ENCODE peak calls at places on chromosome 10, in eight cellular contexts. H is HT1080; D is fibroblast of pulmonary artery; X is activated CD8-positive, alpha-beta memory T cell treated with anti-CD3 and anti-CD28 coated beads for 1 hour; O is iPS DF 6.9; N is endothelial cell; J is fibroblast of the conjunctiva; P is glutamatergic neuron. M is an unnamed sample.

GRCh38 chr10:62580396-62580795 is 206.2 kb downstream of the ZNF365 start:
- DNase-seq in N (no peak), O (no peak), H (peak; percentile 61), X (no peak), D (no peak), J (no peak), P (no peak), M (no peak)

GRCh38 chr10:77392236-77392721 is 245.3 kb downstream of the KCNMA1 start:
- DNase-seq in N (no peak), J (no peak), O (no peak), D (peak; percentile 66), H (peak; percentile 87), X (no peak), P (no peak), M (no peak)

GRCh38 chr10:72108811-72109618 is 20.7 kb upstream of the SPOCK2 start:
- DNase-seq in P (no peak), X (no peak), H (no peak), J (no peak), D (no peak), O (no peak), N (no peak), M (no peak)

GRCh38 chr10:75450062-75450429 is 18.6 kb downstream of the LRMDA start:
- DNase-seq in P (no peak), D (no peak), O (no peak), N (no peak), X (no peak), H (no peak), J (no peak), M (no peak)

GRCh38 chr10:35568483-35569015 is 36.6 kb upstream of the GJD4 start:
- DNase-seq in X (no peak), D (no peak), O (no peak), H (no peak), N (no peak), J (no peak), P (no peak), M (no peak)

GRCh38 chr10:15720635-15721310 is 1.1 kb upstream of the ITGA8 start:
- DNase-seq in H (no peak), D (no peak), O (no peak), J (no peak), N (no peak), X (no peak), P (no peak), M (no peak)

GRCh38 chr10:6891924-6892323 is 311.8 kb upstream of the PRKCQ start:
- DNase-seq in O (no peak), X (no peak), H (no peak), J (no peak), D (no peak), N (no peak), P (no peak), M (no peak)

GRCh38 chr10:43049081-43049551 is 27.8 kb upstream of the RET start:
- DNase-seq in J (no peak), D (no peak), O (no peak), N (no peak), H (no peak), X (no peak), P (peak; percentile 11), M (no peak)

GRCh38 chr10:80144302-80145131 is 12.0 kb downstream of the PLAC9 start:
- DNase-seq in X (no peak), N (no peak), J (no peak), D (no peak), P (no peak), H (no peak), O (no peak), M (peak; percentile 24)

GRCh38 chr10:107444443-107444842 is 279.9 kb upstream of the SORCS1 start:
- DNase-seq in D (no peak), X (no peak), H (no peak), J (no peak), N (no peak), P (no peak), O (no peak), M (no peak)

GRCh38 chr10:87659571-87660483 is at the start of gene PAPSS2:
- DNase-seq in J (no peak), H (peak; percentile 65), O (no peak), P (peak; percentile 69), N (peak; percentile 55), D (peak; percentile 83), X (no peak), M (peak; percentile 71)

GRCh38 chr10:30502266-30503058 is 68.5 kb downstream of the MAP3K8 start:
- DNase-seq in P (no peak), N (no peak), D (peak; percentile 39), X (no peak), O (no peak), J (no peak), H (peak; percentile 12), M (no peak)

GRCh38 chr10:33332183-33333031 is 2.1 kb downstream of the NRP1 start:
- DNase-seq in J (peak; percentile 78), P (no peak), O (no peak), D (peak; percentile 74), H (peak; percentile 27), X (no peak), N (no peak), M (no peak)

GRCh38 chr10:117662790-117663540 is 120.4 kb downstream of the EMX2 start:
- DNase-seq in H (no peak), X (no peak), N (no peak), D (no peak), O (no peak), P (no peak), J (no peak), M (no peak)

GRCh38 chr10:103745264-103746247 is 109.8 kb downstream of the SH3PXD2A start:
- DNase-seq in D (no peak), O (no peak), J (no peak), X (no peak), H (peak; percentile 94), N (no peak), P (no peak), M (no peak)

GRCh38 chr10:24642921-24643678 is 80.6 kb downstream of the ARHGAP21 start:
- DNase-seq in O (peak; percentile 4), H (peak; percentile 77), D (peak; percentile 90), X (no peak), J (peak; percentile 77), P (no peak), N (peak; percentile 9), M (no peak)

GRCh38 chr10:132757171-132757570 is 28.8 kb downstream of the NKX6-2 start:
- DNase-seq in O (no peak), P (no peak), N (no peak), H (no peak), D (no peak), J (no peak), X (no peak), M (no peak)

GRCh38 chr10:16653223-16653622 is 131.5 kb upstream of the C1QL3 start:
- DNase-seq in N (no peak), H (no peak), X (no peak), O (no peak), J (no peak), D (peak; percentile 10), P (no peak), M (no peak)

GRCh38 chr10:92112462-92112861 is 178.4 kb downstream of the CPEB3 start:
- DNase-seq in D (no peak), J (no peak), N (no peak), P (no peak), X (no peak), O (no peak), H (no peak), M (no peak)

GRCh38 chr10:113273151-113273876 is 279.5 kb upstream of the HABP2 start:
- DNase-seq in O (no peak), P (peak; percentile 26), H (no peak), X (no peak), N (peak; percentile 26), J (no peak), D (peak; percentile 4), M (peak; percentile 18)

GRCh38 chr10:69160809-69161225 is 19.2 kb upstream of the SUPV3L1 start:
- DNase-seq in J (no peak), N (no peak), P (no peak), D (peak; percentile 14), O (no peak), H (peak; percentile 38), X (no peak), M (no peak)

GRCh38 chr10:27099916-27100799 is at the start of gene ANKRD26:
- DNase-seq in J (peak; percentile 97), X (peak; percentile 91), O (peak; percentile 93), D (peak; percentile 98), H (peak; percentile 89), N (peak; percentile 98), P (peak; percentile 99), M (peak; percentile 94)

GRCh38 chr10:67926956-67927355 is 42.5 kb downstream of the SIRT1 start:
- DNase-seq in N (no peak), O (no peak), D (no peak), J (no peak), P (no peak), X (no peak), H (no peak), M (no peak)

GRCh38 chr10:52729259-52730104 is 43.1 kb downstream of the MBL2 start:
- DNase-seq in D (peak; percentile 62), O (no peak), X (no peak), H (peak; percentile 23), P (no peak), N (no peak), J (peak; percentile 5), M (no peak)

GRCh38 chr10:12513775-12514663 is 164.7 kb downstream of the CAMK1D start:
- DNase-seq in X (no peak), D (no peak), N (no peak), P (peak; percentile 68), O (no peak), H (no peak), J (no peak), M (no peak)